ENCODE peak calls at places on chromosomes 2 and 18, in eight cellular contexts. J is tibial nerve; V is BJ; B is cardiac muscle cell; O is body of pancreas; A is CD8-positive, alpha-beta T cell; C is GM12865; T is mucosa of descending colon. G is an unnamed sample.

GRCh38 chr2:161613161-161613560 is 11.1 kb upstream of the SLC4A10 start:
- DNase-seq in J (no peak), V (no peak), B (no peak), O (no peak), A (no peak), C (no peak), T (no peak), G (no peak)

GRCh38 chr2:109133746-109134145 is 4.7 kb downstream of the SH3RF3 start:
- DNase-seq in J (no peak), V (no peak), B (no peak), O (no peak), A (no peak), C (no peak), T (no peak), G (no peak)

GRCh38 chr2:161425966-161426365 is 9.9 kb downstream of the TBR1 start:
- DNase-seq in J (no peak), V (no peak), B (no peak), O (no peak), A (no peak), C (no peak), T (no peak), G (no peak)

GRCh38 chr2:223870840-223871618 is 33.6 kb upstream of the AP1S3 start:
- DNase-seq in J (no peak), V (no peak), B (peak), O (no peak), A (no peak), C (no peak), T (no peak), G (peak)

GRCh38 chr2:176641436-176641835 is 372.2 kb downstream of the MTX2 start:
- DNase-seq in J (no peak), V (no peak), B (no peak), O (no peak), A (no peak), C (no peak), T (no peak), G (no peak)

GRCh38 chr2:119490653-119491195 is 33.6 kb downstream of the SCTR start:
- DNase-seq in J (no peak), V (no peak), B (no peak), O (no peak), A (no peak), C (no peak), T (no peak), G (no peak)

GRCh38 chr2:224671731-224672130 is 44.4 kb downstream of the CCDC195 start:
- DNase-seq in J (no peak), V (no peak), B (no peak), O (no peak), A (no peak), C (no peak), T (no peak), G (no peak)

GRCh38 chr2:1746174-1747064 is 2.1 kb upstream of the PXDN start:
- DNase-seq in J (no peak), V (no peak), B (no peak), O (no peak), A (no peak), C (no peak), T (peak), G (no peak)

GRCh38 chr2:67802296-67802695 is 260.5 kb downstream of the C1D start:
- DNase-seq in J (no peak), V (no peak), B (no peak), O (no peak), A (no peak), C (no peak), T (no peak), G (no peak)

GRCh38 chr2:234137400-234138014 is 87.0 kb downstream of the SPP2 start:
- DNase-seq in J (no peak), V (no peak), B (peak), O (no peak), A (no peak), C (no peak), T (no peak), G (no peak)

GRCh38 chr2:32377928-32378327 is 21.1 kb downstream of the BIRC6 start:
- DNase-seq in J (no peak), V (no peak), B (no peak), O (no peak), A (no peak), C (no peak), T (no peak), G (peak)

DNA sequence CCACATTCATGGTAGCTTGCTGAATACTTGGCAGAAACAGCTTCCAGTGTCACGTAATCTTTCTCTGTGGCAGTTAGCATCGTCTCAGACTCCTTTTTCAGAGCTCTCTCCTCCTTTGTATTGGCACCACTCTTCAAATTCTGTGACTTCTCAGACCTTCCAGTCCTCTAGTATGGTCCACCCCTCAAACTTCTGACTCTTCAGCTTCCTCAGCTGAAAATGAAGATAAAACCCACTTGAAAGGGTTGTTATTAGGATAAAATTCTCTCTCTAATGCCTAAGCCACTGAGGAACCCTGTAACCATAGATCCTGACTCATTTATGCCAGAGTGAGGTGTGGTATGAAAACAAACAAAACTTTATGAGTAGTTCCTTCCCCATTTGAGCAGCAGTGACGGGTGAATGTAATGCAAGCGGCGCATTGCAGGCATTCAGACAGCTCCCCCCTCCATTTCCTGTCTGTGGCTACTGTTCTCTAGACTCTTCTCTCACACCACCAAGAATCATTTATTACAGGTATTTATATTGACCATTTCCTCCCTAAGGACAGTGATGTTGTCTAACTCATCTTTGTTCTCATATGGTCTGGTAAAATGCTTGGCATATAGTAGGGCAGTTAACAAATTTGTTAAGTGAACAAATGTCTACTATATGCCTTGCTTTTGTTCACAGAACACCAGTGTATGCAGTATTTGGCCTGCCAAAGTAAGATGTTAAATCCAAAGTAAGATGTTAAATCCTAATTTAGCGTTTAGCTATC is 35.3 kb downstream of the GALNT1 start:
- DNase-seq in J (peak), V (peak), B (peak), O (peak), A (peak), C (peak), T (peak), G (peak)
- H3K4me3 ChIP-seq in J (no peak), V (no peak), B (no peak), O (no peak), A (no peak), C (no peak), T (no peak), G (no peak)

DNA sequence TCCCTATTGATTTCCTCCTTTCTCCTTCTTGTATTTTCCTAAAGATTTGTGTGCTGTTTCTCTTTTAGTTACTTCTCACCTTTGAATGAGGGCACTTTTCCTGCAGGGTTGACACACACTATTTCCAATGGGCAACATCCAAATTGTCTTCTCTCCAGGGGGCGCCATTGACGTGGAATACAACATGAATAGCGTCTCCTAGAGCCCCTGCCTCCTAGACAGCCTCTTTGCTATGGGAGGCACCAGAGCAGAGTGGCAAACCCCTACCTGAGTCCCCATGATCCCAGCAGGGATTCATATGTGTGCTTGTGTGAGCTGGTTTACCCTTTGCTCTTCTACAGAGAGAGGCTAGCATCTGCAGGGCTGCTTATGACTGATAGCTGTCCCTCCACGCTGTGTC is 61.3 kb upstream of the ITSN2 start:
- DNase-seq in J (peak), V (no peak), B (peak), O (peak), A (peak), C (peak), T (peak), G (peak)
- TF ChIP-seq CTCF in J (peak), V (peak), B (peak), O (no peak), A (no peak), C (peak), T (no peak), G (peak)

GRCh38 chr18:9354256-9354655 is 19.7 kb downstream of the TWSG1 start:
- DNase-seq in J (no peak), V (no peak), B (no peak), O (no peak), A (no peak), C (peak), T (no peak), G (peak)
- H3K4me3 ChIP-seq in J (no peak), V (no peak), B (no peak), O (no peak), A (no peak), C (peak), T (no peak), G (no peak)

GRCh38 chr2:54497738-54498680 is 41.9 kb downstream of the SPTBN1 start:
- DNase-seq in J (no peak), V (no peak), B (peak), O (peak), A (no peak), C (peak), T (no peak), G (peak)
- TF ChIP-seq CTCF in J (peak), V (peak), B (peak), O (no peak), A (no peak), C (peak), T (no peak), G (peak)